ENCODE peak calls at places on chromosome 22, in five cellular contexts. One of them, this sample, is unnamed.

GRCh38 chr22:43004362-43005035 is 10.4 kb downstream of the PACSIN2 start:
- DNase-seq in CD4-positive, alpha-beta T cell: no peak
- DNase-seq in left lung: no peak
- DNase-seq in neural crest cell: no peak
- DNase-seq in transverse colon: peak
- DNase-seq in this sample: no peak

GRCh38 chr22:39173787-39174497 is 21.5 kb upstream of the CBX7 start:
- DNase-seq in CD4-positive, alpha-beta T cell: peak
- DNase-seq in left lung: no peak
- DNase-seq in neural crest cell: no peak
- DNase-seq in transverse colon: peak
- DNase-seq in this sample: peak

GRCh38 chr22:49295465-49295743 is 532.3 kb downstream of the BRD1 start:
- DNase-seq in transverse colon: no peak
- DNase-seq in CD4-positive, alpha-beta T cell: no peak
- DNase-seq in left lung: no peak
- DNase-seq in neural crest cell: no peak
- DNase-seq in this sample: no peak

GRCh38 chr22:50485221-50486131 is 1.2 kb upstream of the MIOX start:
- DNase-seq in left lung: peak
- DNase-seq in transverse colon: no peak
- DNase-seq in CD4-positive, alpha-beta T cell: no peak
- DNase-seq in neural crest cell: no peak
- DNase-seq in this sample: no peak

GRCh38 chr22:50473088-50473487 is 1.7 kb downstream of the SBF1 start:
- DNase-seq in transverse colon: peak
- DNase-seq in left lung: no peak
- DNase-seq in neural crest cell: no peak
- DNase-seq in CD4-positive, alpha-beta T cell: peak
- DNase-seq in this sample: no peak

GRCh38 chr22:50186789-50187523 is 1.2 kb downstream of the TRABD start:
- DNase-seq in CD4-positive, alpha-beta T cell: no peak
- DNase-seq in neural crest cell: no peak
- DNase-seq in left lung: peak
- DNase-seq in transverse colon: peak
- DNase-seq in this sample: no peak

GRCh38 chr22:50414476-50415248 is 60.2 kb downstream of the SBF1 start:
- DNase-seq in transverse colon: no peak
- DNase-seq in CD4-positive, alpha-beta T cell: no peak
- DNase-seq in left lung: peak
- DNase-seq in neural crest cell: no peak
- DNase-seq in this sample: no peak

GRCh38 chr22:49885281-49885680 is 31.6 kb downstream of the ZBED4 start:
- DNase-seq in left lung: no peak
- DNase-seq in transverse colon: no peak
- DNase-seq in neural crest cell: no peak
- DNase-seq in CD4-positive, alpha-beta T cell: no peak
- DNase-seq in this sample: no peak

GRCh38 chr22:49551897-49552659 is 275.6 kb downstream of the BRD1 start:
- DNase-seq in CD4-positive, alpha-beta T cell: no peak
- DNase-seq in transverse colon: no peak
- DNase-seq in left lung: no peak
- DNase-seq in neural crest cell: no peak
- DNase-seq in this sample: no peak

GRCh38 chr22:49352361-49353169 is 475.1 kb downstream of the BRD1 start:
- DNase-seq in CD4-positive, alpha-beta T cell: no peak
- DNase-seq in transverse colon: no peak
- DNase-seq in neural crest cell: no peak
- DNase-seq in left lung: peak
- DNase-seq in this sample: no peak

GRCh38 chr22:20156611-20157415 is 6.0 kb upstream of the CCDC188 start:
- DNase-seq in transverse colon: peak
- DNase-seq in left lung: peak
- DNase-seq in neural crest cell: peak
- DNase-seq in CD4-positive, alpha-beta T cell: peak
- DNase-seq in this sample: peak

GRCh38 chr22:20153945-20154344 is 3.1 kb upstream of the CCDC188 start:
- DNase-seq in neural crest cell: no peak
- DNase-seq in transverse colon: no peak
- DNase-seq in left lung: no peak
- DNase-seq in CD4-positive, alpha-beta T cell: no peak
- DNase-seq in this sample: no peak

GRCh38 chr22:20156042-20156389 is 5.2 kb upstream of the CCDC188 start:
- DNase-seq in transverse colon: no peak
- DNase-seq in neural crest cell: no peak
- DNase-seq in left lung: no peak
- DNase-seq in CD4-positive, alpha-beta T cell: no peak
- DNase-seq in this sample: no peak

GRCh38 chr22:20155330-20156041 is 4.6 kb upstream of the CCDC188 start:
- DNase-seq in CD4-positive, alpha-beta T cell: no peak
- DNase-seq in left lung: no peak
- DNase-seq in neural crest cell: peak
- DNase-seq in transverse colon: no peak
- DNase-seq in this sample: no peak

GRCh38 chr22:20154602-20155183 is 3.8 kb upstream of the CCDC188 start:
- DNase-seq in transverse colon: no peak
- DNase-seq in neural crest cell: peak
- DNase-seq in CD4-positive, alpha-beta T cell: no peak
- DNase-seq in left lung: no peak
- DNase-seq in this sample: no peak
- TF ChIP-seq CTCF in transverse colon: peak
- TF ChIP-seq CTCF in neural crest cell: no peak
- TF ChIP-seq CTCF in CD4-positive, alpha-beta T cell: no peak
- TF ChIP-seq CTCF in left lung: no peak
- TF ChIP-seq CTCF in this sample: no peak

GRCh38 chr22:47398921-47399790 is 636.7 kb downstream of the TBC1D22A start:
- DNase-seq in left lung: no peak
- DNase-seq in transverse colon: no peak
- DNase-seq in CD4-positive, alpha-beta T cell: no peak
- DNase-seq in neural crest cell: no peak
- DNase-seq in this sample: no peak

GRCh38 chr22:47396105-47396504 is 633.7 kb downstream of the TBC1D22A start:
- DNase-seq in CD4-positive, alpha-beta T cell: no peak
- DNase-seq in left lung: no peak
- DNase-seq in transverse colon: no peak
- DNase-seq in neural crest cell: no peak
- DNase-seq in this sample: no peak

GRCh38 chr22:47398491-47398890 is 636.0 kb downstream of the TBC1D22A start:
- DNase-seq in CD4-positive, alpha-beta T cell: no peak
- DNase-seq in transverse colon: no peak
- DNase-seq in left lung: no peak
- DNase-seq in neural crest cell: no peak
- DNase-seq in this sample: no peak

GRCh38 chr22:47396515-47396914 is 634.1 kb downstream of the TBC1D22A start:
- DNase-seq in transverse colon: no peak
- DNase-seq in left lung: no peak
- DNase-seq in CD4-positive, alpha-beta T cell: no peak
- DNase-seq in neural crest cell: no peak
- DNase-seq in this sample: no peak

GRCh38 chr22:47397673-47398072 is 635.2 kb downstream of the TBC1D22A start:
- DNase-seq in CD4-positive, alpha-beta T cell: no peak
- DNase-seq in left lung: no peak
- DNase-seq in neural crest cell: no peak
- DNase-seq in transverse colon: no peak
- DNase-seq in this sample: no peak
- TF ChIP-seq CTCF in CD4-positive, alpha-beta T cell: no peak
- TF ChIP-seq CTCF in left lung: no peak
- TF ChIP-seq CTCF in neural crest cell: no peak
- TF ChIP-seq CTCF in transverse colon: no peak
- TF ChIP-seq CTCF in this sample: no peak

GRCh38 chr22:35547993-35548761 is 7.5 kb downstream of the RASD2 start:
- DNase-seq in CD4-positive, alpha-beta T cell: no peak
- DNase-seq in neural crest cell: no peak
- DNase-seq in left lung: peak
- DNase-seq in transverse colon: no peak
- DNase-seq in this sample: no peak
- TF ChIP-seq CTCF in CD4-positive, alpha-beta T cell: no peak
- TF ChIP-seq CTCF in neural crest cell: peak
- TF ChIP-seq CTCF in left lung: no peak
- TF ChIP-seq CTCF in transverse colon: no peak
- TF ChIP-seq CTCF in this sample: no peak

DNA sequence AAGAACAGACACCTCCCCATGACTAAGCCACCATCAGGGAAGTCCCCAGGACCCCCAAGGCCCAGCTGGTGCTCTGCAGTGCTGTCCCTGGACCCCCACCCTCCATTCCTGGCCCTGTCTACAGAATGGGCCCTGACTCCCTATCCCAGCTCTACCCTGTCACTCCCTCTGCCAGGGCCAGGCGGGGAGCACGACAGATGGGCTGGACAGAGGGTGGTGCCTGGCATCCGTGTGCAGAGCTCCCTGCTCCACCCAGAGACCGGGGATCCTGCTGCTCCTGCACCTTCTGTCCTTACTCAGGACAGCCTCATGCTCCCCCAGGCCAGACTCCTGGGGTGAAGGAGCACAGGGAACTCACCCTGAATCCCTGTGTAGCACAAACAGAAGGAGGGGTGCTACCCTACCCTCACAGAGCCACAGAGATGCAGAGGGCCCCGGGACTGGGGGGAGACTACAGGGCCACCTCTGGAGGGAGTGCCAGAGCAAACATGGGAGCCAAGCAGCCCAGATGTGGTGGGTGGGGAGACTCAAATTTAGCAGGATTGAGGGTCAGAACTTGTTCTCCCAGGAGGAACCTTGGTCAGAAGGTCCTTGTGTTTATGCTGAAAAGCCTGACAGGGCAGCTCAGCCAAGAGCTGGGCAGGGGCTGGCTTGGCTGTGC is 2.0 kb downstream of the ARVCF start:
- DNase-seq in left lung: peak
- DNase-seq in CD4-positive, alpha-beta T cell: no peak
- DNase-seq in neural crest cell: no peak
- DNase-seq in transverse colon: no peak
- DNase-seq in this sample: no peak
- TF ChIP-seq CTCF in left lung: no peak
- TF ChIP-seq CTCF in CD4-positive, alpha-beta T cell: no peak
- TF ChIP-seq CTCF in neural crest cell: no peak
- TF ChIP-seq CTCF in transverse colon: no peak
- TF ChIP-seq CTCF in this sample: no peak

GRCh38 chr22:30057375-30057774 is 22.9 kb upstream of the HORMAD2 start:
- DNase-seq in CD4-positive, alpha-beta T cell: no peak
- DNase-seq in left lung: no peak
- DNase-seq in transverse colon: no peak
- DNase-seq in neural crest cell: no peak
- DNase-seq in this sample: no peak

GRCh38 chr22:30064172-30064571 is 16.1 kb upstream of the HORMAD2 start:
- DNase-seq in neural crest cell: no peak
- DNase-seq in transverse colon: no peak
- DNase-seq in left lung: no peak
- DNase-seq in CD4-positive, alpha-beta T cell: no peak
- DNase-seq in this sample: no peak

GRCh38 chr22:30062934-30063333 is 17.3 kb upstream of the HORMAD2 start:
- DNase-seq in left lung: no peak
- DNase-seq in CD4-positive, alpha-beta T cell: no peak
- DNase-seq in transverse colon: no peak
- DNase-seq in neural crest cell: no peak
- DNase-seq in this sample: no peak

DNA sequence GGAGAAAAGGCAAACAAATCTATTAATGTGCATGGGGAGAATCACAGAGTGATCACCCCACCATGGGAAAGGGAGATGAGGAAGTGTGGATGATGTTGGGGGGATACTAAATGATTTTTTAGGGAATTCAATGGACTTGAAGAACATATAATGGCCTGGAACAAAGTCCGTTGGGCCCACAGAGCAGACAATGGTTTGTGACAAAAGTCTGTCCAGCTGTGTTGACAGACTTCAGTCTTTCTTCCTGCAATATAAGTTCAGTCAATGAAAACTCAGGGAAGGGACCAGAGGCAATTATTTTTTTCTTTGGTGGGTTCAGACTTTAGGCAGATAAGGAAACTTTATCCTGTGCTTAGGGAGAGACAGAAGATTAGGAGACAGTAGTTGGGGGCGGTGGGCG is 18.0 kb upstream of the HORMAD2 start:
- DNase-seq in transverse colon: peak
- DNase-seq in left lung: no peak
- DNase-seq in neural crest cell: no peak
- DNase-seq in CD4-positive, alpha-beta T cell: no peak
- DNase-seq in this sample: no peak
- TF ChIP-seq CTCF in transverse colon: no peak
- TF ChIP-seq CTCF in left lung: no peak
- TF ChIP-seq CTCF in neural crest cell: no peak
- TF ChIP-seq CTCF in CD4-positive, alpha-beta T cell: no peak
- TF ChIP-seq CTCF in this sample: no peak

GRCh38 chr22:38137876-38138687 is 27.6 kb upstream of the BAIAP2L2 start:
- DNase-seq in left lung: no peak
- DNase-seq in neural crest cell: no peak
- DNase-seq in CD4-positive, alpha-beta T cell: no peak
- DNase-seq in transverse colon: no peak
- DNase-seq in this sample: no peak
- TF ChIP-seq CTCF in left lung: no peak
- TF ChIP-seq CTCF in neural crest cell: no peak
- TF ChIP-seq CTCF in CD4-positive, alpha-beta T cell: no peak
- TF ChIP-seq CTCF in transverse colon: no peak
- TF ChIP-seq CTCF in this sample: no peak

GRCh38 chr22:19523240-19524169 is 705 bp downstream of the CLDN5 start:
- DNase-seq in left lung: no peak
- DNase-seq in transverse colon: no peak
- DNase-seq in neural crest cell: no peak
- DNase-seq in CD4-positive, alpha-beta T cell: no peak
- DNase-seq in this sample: peak
- TF ChIP-seq CTCF in left lung: no peak
- TF ChIP-seq CTCF in transverse colon: no peak
- TF ChIP-seq CTCF in neural crest cell: peak
- TF ChIP-seq CTCF in CD4-positive, alpha-beta T cell: no peak
- TF ChIP-seq CTCF in this sample: no peak

This sample was measured in GM20000.